ENCODE peak calls at places on chromosomes 4 and X, in six cellular contexts. A, H, K, X, L and O are unnamed samples.

GRCh38 chrX:126065901-126066660 is 100.0 kb downstream of the DCAF12L2 start:
- DNase-seq in L (no peak), X (no peak), K (no peak), H (no peak), A (no peak), O (no peak)

GRCh38 chrX:107548775-107549174 is 79.5 kb upstream of the PRPS1 start:
- DNase-seq in A (no peak), H (no peak), X (no peak), K (no peak), L (no peak), O (no peak)

GRCh38 chrX:20267924-20268701 is 1.4 kb upstream of the RPS6KA3 start:
- DNase-seq in X (peak; percentile 67), H (no peak), K (no peak), L (no peak), A (no peak), O (peak; percentile 61)

GRCh38 chr4:43550981-43551627 is 658.6 kb downstream of the GRXCR1 start:
- DNase-seq in X (peak; percentile 44), H (no peak), A (no peak), K (no peak), L (no peak), O (no peak)

GRCh38 chr4:142126890-142127497 is 490.6 kb downstream of the IL15 start:
- DNase-seq in K (peak; percentile 67), A (peak; percentile 11), H (peak; percentile 56), L (peak; percentile 70), X (no peak), O (peak; percentile 60)

GRCh38 chr4:108559067-108559793 is 61.1 kb upstream of the RPL34 start:
- DNase-seq in K (peak; percentile 37), X (no peak), L (no peak), A (no peak), H (no peak), O (no peak)

GRCh38 chrX:5876984-5877655 is 351.5 kb downstream of the NLGN4X start:
- DNase-seq in L (peak; percentile 0), K (peak; percentile 0), H (peak; percentile 8), A (no peak), X (no peak), O (no peak)

GRCh38 chr4:1351854-1352633 is 5.0 kb downstream of the UVSSA start:
- DNase-seq in A (peak; percentile 82), X (peak; percentile 91), H (peak; percentile 82), L (peak; percentile 87), K (peak; percentile 55), O (peak; percentile 91)

GRCh38 chr4:112112590-112113170 is 32.6 kb upstream of the FAM241A start:
- DNase-seq in A (no peak), L (no peak), K (no peak), H (no peak), X (no peak), O (no peak)

GRCh38 chrX:10062352-10062751 is 94.4 kb upstream of the CLCN4 start:
- DNase-seq in K (peak; percentile 52), A (no peak), H (no peak), X (no peak), L (no peak), O (no peak)

GRCh38 chr4:926538-926937 is 5.6 kb downstream of the GAK start:
- DNase-seq in L (peak; percentile 38), H (peak; percentile 30), A (no peak), X (no peak), K (peak; percentile 11), O (no peak)

GRCh38 chr4:8383451-8384160 is 56.9 kb downstream of the ACOX3 start:
- DNase-seq in H (no peak), X (no peak), K (no peak), L (no peak), A (no peak), O (no peak)

GRCh38 chrX:82218361-82218760 is 1016.5 kb downstream of the SH3BGRL start:
- DNase-seq in A (no peak), X (no peak), L (peak; percentile 23), H (peak; percentile 13), K (peak; percentile 20), O (no peak)